ENCODE peak calls at places on chromosomes 4 and X, in eight cellular contexts. R is neural crest cell; P is activated T-helper 1 cell treated with anti-CD3 and anti-CD28 coated beads, Interleukin-12 subunit alpha, Interleukin-12 subunit beta, Interleukin-2, Interleukin-4 antibody, amounts not matched to agents 30 ng/mL and 10 ng/mL and 1 ng/mL, durations not matched to agents 14 hours and 24 hours and 36 hours; X is transverse colon; C is NCI-H524; V is NCI-H1930; Q is NCI-H510A; H is ELF-1. A is an unnamed sample.

GRCh38 chrX:69024931-69025330 is 140.3 kb downstream of the PJA1 start:
- DNase-seq in Q (no peak), H (peak; percentile 72), V (no peak), P (no peak), X (peak; percentile 73), C (no peak), R (no peak), A (no peak)

GRCh38 chrX:154396948-154397887 is 959 bp upstream of the RPL10 start:
- DNase-seq in Q (peak; percentile 66), C (no peak), V (peak; percentile 38), P (peak; percentile 59), R (peak; percentile 48), H (peak; percentile 85), X (peak; percentile 83), A (peak; percentile 51)

GRCh38 chr4:20832821-20833220 is 132.6 kb downstream of the PACRGL start:
- DNase-seq in P (no peak), Q (no peak), V (no peak), C (no peak), X (no peak), R (no peak), H (no peak), A (peak; percentile 36)

GRCh38 chr4:41611881-41612871 is 74.2 kb downstream of the LIMCH1 start:
- DNase-seq in X (peak; percentile 51), C (peak; percentile 17), P (no peak), V (no peak), R (peak; percentile 37), Q (peak; percentile 28), H (peak; percentile 72), A (peak; percentile 96)

GRCh38 chrX:71466979-71467523 is 65.9 kb upstream of the OGT start:
- DNase-seq in X (no peak), Q (no peak), R (no peak), C (no peak), P (no peak), V (no peak), H (no peak), A (no peak)

GRCh38 chrX:117327306-117327705 is 789.3 kb downstream of the KLHL13 start:
- DNase-seq in P (no peak), V (no peak), R (no peak), X (no peak), C (no peak), Q (no peak), H (peak; percentile 12), A (no peak)

GRCh38 chr4:40247350-40247749 is 50.5 kb downstream of the RHOH start:
- DNase-seq in V (no peak), X (peak; percentile 35), H (no peak), R (no peak), C (no peak), Q (no peak), P (peak; percentile 45), A (no peak)

GRCh38 chrX:107000013-107000515 is at the start of gene MORC4:
- DNase-seq in P (peak; percentile 29), V (peak; percentile 45), C (peak; percentile 85), Q (peak; percentile 80), H (peak; percentile 94), X (peak; percentile 78), R (peak; percentile 50), A (peak; percentile 71)

GRCh38 chrX:49249071-49249470 is 13.8 kb downstream of the CCDC22 start:
- DNase-seq in H (no peak), V (no peak), P (no peak), Q (no peak), X (no peak), R (no peak), C (no peak), A (no peak)

GRCh38 chr4:147582386-147583077 is 34.7 kb upstream of the TMEM184C start:
- DNase-seq in Q (no peak), X (no peak), C (no peak), V (no peak), P (no peak), H (no peak), R (no peak), A (no peak)